ENCODE peak calls at places on chromosomes 11 and 22, in six cellular contexts. X, P, R, Z, Q and G are unnamed samples.
A peak's percentile ranks its signal among the peaks of the same experiment; 100 is the strongest.

GRCh38 chr22:44023404-44024287 is 456 bp upstream of the PARVB start:
- DNase-seq in Z (peak; percentile 51), R (no peak), P (peak; percentile 71), X (peak; percentile 64), Q (peak; percentile 30), G (no peak)

GRCh38 chr11:121145826-121146225 is 44.8 kb downstream of the TECTA start:
- DNase-seq in X (no peak), P (no peak), R (no peak), Z (no peak), Q (no peak), G (no peak)

GRCh38 chr22:24102366-24103200 is 78.7 kb upstream of the SUSD2 start:
- DNase-seq in Q (no peak), X (peak; percentile 40), P (no peak), Z (no peak), R (no peak), G (no peak)

GRCh38 chr11:19398273-19398672 is 157.5 kb upstream of the E2F8 start:
- DNase-seq in R (peak; percentile 13), Z (no peak), Q (no peak), X (no peak), P (no peak), G (no peak)

GRCh38 chr11:65790104-65790901 is 3.4 kb downstream of the OVOL1 start:
- DNase-seq in R (no peak), Q (no peak), P (no peak), Z (no peak), X (no peak), G (no peak)

GRCh38 chr11:65478411-65479183 is 20.2 kb upstream of the MALAT1 start:
- DNase-seq in Z (no peak), X (peak; percentile 63), P (peak; percentile 77), R (peak; percentile 55), Q (no peak), G (no peak)

GRCh38 chr11:79510948-79511347 is 70.1 kb upstream of the TENM4 start:
- DNase-seq in P (no peak), Z (no peak), R (no peak), X (no peak), Q (no peak), G (no peak)

GRCh38 chr11:33942954-33943353 is 51.1 kb upstream of the LMO2 start:
- DNase-seq in X (peak; percentile 33), P (peak; percentile 55), Z (no peak), R (no peak), Q (peak; percentile 54), G (no peak)

GRCh38 chr22:31077681-31078080 is 3.4 kb upstream of the SMTN start:
- DNase-seq in Z (no peak), Q (no peak), X (no peak), P (no peak), R (no peak), G (no peak)

GRCh38 chr11:74232316-74232950 is 61.3 kb downstream of the PPME1 start:
- DNase-seq in R (no peak), X (no peak), P (no peak), Q (no peak), Z (no peak), G (no peak)

DNA sequence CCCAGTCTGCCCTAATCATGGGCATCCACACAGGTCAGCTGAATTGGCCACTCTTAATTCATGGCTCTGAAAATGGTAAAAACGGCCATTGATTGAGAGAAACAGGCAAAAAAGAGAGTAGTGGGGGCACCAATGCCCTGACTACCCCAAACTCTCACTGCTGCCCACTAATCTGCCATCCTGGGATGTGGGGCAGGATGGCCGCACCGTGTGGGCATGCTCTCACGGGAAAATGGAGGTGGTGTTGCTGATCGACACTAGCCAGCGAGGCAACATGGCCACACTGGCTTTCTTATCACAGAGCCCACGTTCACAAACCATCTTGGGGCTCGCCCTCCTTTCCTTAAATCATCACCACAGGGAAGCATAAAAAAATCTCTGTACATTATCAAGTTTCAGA is 11.2 kb upstream of the TUB start:
- DNase-seq in Z (no peak), Q (no peak), R (no peak), P (no peak), X (peak; percentile 19), G (no peak)
- H3K27ac ChIP-seq in Z (no peak overlapping the region), Q (no peak overlapping the region), R (no peak overlapping the region), P (peak overlapping the region; percentile 90), X (peak overlapping the region; percentile 57), G (peak overlapping the region; percentile 64)

GRCh38 chr11:131077340-131077739 is 161.1 kb upstream of the SNX19 start:
- DNase-seq in Q (no peak), P (no peak), R (no peak), X (no peak), Z (no peak), G (no peak)
- H3K27ac ChIP-seq in Q (no peak overlapping the region), P (no peak overlapping the region), R (no peak overlapping the region), X (no peak overlapping the region), Z (no peak overlapping the region), G (no peak overlapping the region)

DNA sequence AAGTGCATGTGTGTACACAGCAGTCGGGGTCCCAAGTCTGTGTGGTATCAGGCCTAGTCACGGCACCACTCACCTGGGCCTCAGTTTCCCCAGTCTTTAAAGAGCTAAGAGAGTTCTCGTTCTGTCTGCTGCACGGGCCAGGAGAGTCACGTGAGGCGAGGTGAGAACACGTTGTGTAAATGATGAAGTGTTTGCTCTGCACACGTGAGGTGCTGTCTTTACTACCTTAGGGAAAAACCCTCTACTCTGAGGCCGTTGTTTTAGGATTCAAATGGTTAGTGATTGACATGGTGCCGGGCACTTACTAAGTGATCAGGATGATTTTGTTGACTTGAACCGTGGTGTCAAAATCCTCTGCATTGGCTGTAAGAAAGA is 86.5 kb upstream of the PPARA start:
- DNase-seq in X (no peak), R (no peak), Z (no peak), Q (no peak), P (no peak), G (peak; percentile 30)
- H3K27ac ChIP-seq in X (no peak overlapping the region), R (peak overlapping the region; percentile 100), Z (peak overlapping the region; percentile 77), Q (peak overlapping the region; percentile 100), P (peak overlapping the region; percentile 100), G (peak overlapping the region; percentile 100)

GRCh38 chr11:114291381-114291780 is 4.8 kb upstream of the NNMT start:
- DNase-seq in R (no peak), Z (peak; percentile 63), X (peak; percentile 45), P (no peak), Q (no peak), G (no peak)
- H3K27ac ChIP-seq in R (peak overlapping the region; percentile 41), Z (peak overlapping the region; percentile 100), X (peak overlapping the region; percentile 98), P (peak overlapping the region; percentile 30), Q (no peak overlapping the region), G (no peak overlapping the region)

GRCh38 chr11:64123679-64124078 is 42.2 kb downstream of the MACROD1 start:
- DNase-seq in Z (no peak), R (no peak), Q (no peak), P (no peak), X (no peak), G (no peak)

GRCh38 chr11:64122411-64123101 is 43.4 kb downstream of the MACROD1 start:
- DNase-seq in R (no peak), X (no peak), Z (no peak), Q (no peak), P (no peak), G (no peak)

GRCh38 chr11:64125676-64126075 is 40.2 kb downstream of the MACROD1 start:
- DNase-seq in Q (no peak), P (no peak), Z (no peak), X (no peak), R (no peak), G (no peak)

GRCh38 chr11:64123102-64123434 is 42.8 kb downstream of the MACROD1 start:
- DNase-seq in R (peak; percentile 86), Z (no peak), P (peak; percentile 57), Q (no peak), X (peak; percentile 79), G (no peak)

GRCh38 chr11:64124147-64124546 is 41.8 kb downstream of the MACROD1 start:
- DNase-seq in P (no peak), X (no peak), Z (peak; percentile 36), Q (peak; percentile 37), R (no peak), G (no peak)
- H3K27ac ChIP-seq in P (no peak overlapping the region), X (no peak overlapping the region), Z (no peak overlapping the region), Q (no peak overlapping the region), R (no peak overlapping the region), G (no peak overlapping the region)